ENCODE peak calls at places on chromosomes 2 and 18, in five cellular contexts. One of them, this sample, is unnamed.

GRCh38 chr2:159307942-159308341 is 21.4 kb upstream of the WDSUB1 start:
- DNase-seq in EL: no peak
- DNase-seq in stimulated activated CD4-positive, alpha-beta T cell treated with anti-CD3 and anti-CD28 coated beads, Interleukin-1b, Interleukin-23, amount 100 ng/mL, for 24 hours: no peak
- DNase-seq in T-helper 1 cell: no peak
- DNase-seq in H1: no peak
- DNase-seq in this sample: no peak

GRCh38 chr2:134782792-134783191 is 55.6 kb upstream of the ACMSD start:
- DNase-seq in EL: peak
- DNase-seq in stimulated activated CD4-positive, alpha-beta T cell treated with anti-CD3 and anti-CD28 coated beads, Interleukin-1b, Interleukin-23, amount 100 ng/mL, for 24 hours: no peak
- DNase-seq in T-helper 1 cell: no peak
- DNase-seq in H1: no peak
- DNase-seq in this sample: no peak

GRCh38 chr2:186477782-186478181 is 8.3 kb upstream of the ZC3H15 start:
- DNase-seq in EL: no peak
- DNase-seq in stimulated activated CD4-positive, alpha-beta T cell treated with anti-CD3 and anti-CD28 coated beads, Interleukin-1b, Interleukin-23, amount 100 ng/mL, for 24 hours: no peak
- DNase-seq in T-helper 1 cell: no peak
- DNase-seq in H1: no peak
- DNase-seq in this sample: no peak

GRCh38 chr18:71130351-71130750 is 841.5 kb downstream of the SOCS6 start:
- DNase-seq in EL: no peak
- DNase-seq in stimulated activated CD4-positive, alpha-beta T cell treated with anti-CD3 and anti-CD28 coated beads, Interleukin-1b, Interleukin-23, amount 100 ng/mL, for 24 hours: no peak
- DNase-seq in T-helper 1 cell: no peak
- DNase-seq in H1: no peak
- DNase-seq in this sample: no peak

GRCh38 chr2:207768891-207769596 is 662 bp downstream of the FZD5 start:
- DNase-seq in EL: no peak
- DNase-seq in stimulated activated CD4-positive, alpha-beta T cell treated with anti-CD3 and anti-CD28 coated beads, Interleukin-1b, Interleukin-23, amount 100 ng/mL, for 24 hours: no peak
- DNase-seq in T-helper 1 cell: no peak
- DNase-seq in H1: peak
- DNase-seq in this sample: peak

GRCh38 chr2:231708773-231709635 is 679 bp downstream of the PTMA start:
- DNase-seq in EL: peak
- DNase-seq in stimulated activated CD4-positive, alpha-beta T cell treated with anti-CD3 and anti-CD28 coated beads, Interleukin-1b, Interleukin-23, amount 100 ng/mL, for 24 hours: peak
- DNase-seq in T-helper 1 cell: peak
- DNase-seq in H1: peak
- DNase-seq in this sample: no peak

GRCh38 chr2:104033399-104033798 is 820.5 kb upstream of the POU3F3 start:
- DNase-seq in EL: no peak
- DNase-seq in stimulated activated CD4-positive, alpha-beta T cell treated with anti-CD3 and anti-CD28 coated beads, Interleukin-1b, Interleukin-23, amount 100 ng/mL, for 24 hours: no peak
- DNase-seq in T-helper 1 cell: no peak
- DNase-seq in H1: no peak
- DNase-seq in this sample: no peak

GRCh38 chr18:22667616-22668422 is 250.1 kb upstream of the CTAGE1 start:
- DNase-seq in EL: peak
- DNase-seq in stimulated activated CD4-positive, alpha-beta T cell treated with anti-CD3 and anti-CD28 coated beads, Interleukin-1b, Interleukin-23, amount 100 ng/mL, for 24 hours: no peak
- DNase-seq in T-helper 1 cell: no peak
- DNase-seq in H1: no peak
- DNase-seq in this sample: no peak

GRCh38 chr2:40130251-40130994 is 321.5 kb downstream of the SLC8A1 start:
- DNase-seq in EL: no peak
- DNase-seq in stimulated activated CD4-positive, alpha-beta T cell treated with anti-CD3 and anti-CD28 coated beads, Interleukin-1b, Interleukin-23, amount 100 ng/mL, for 24 hours: no peak
- DNase-seq in T-helper 1 cell: no peak
- DNase-seq in H1: no peak
- DNase-seq in this sample: no peak

GRCh38 chr2:6233932-6234331 is 541.7 kb downstream of the SOX11 start:
- DNase-seq in EL: no peak
- DNase-seq in stimulated activated CD4-positive, alpha-beta T cell treated with anti-CD3 and anti-CD28 coated beads, Interleukin-1b, Interleukin-23, amount 100 ng/mL, for 24 hours: no peak
- DNase-seq in T-helper 1 cell: no peak
- DNase-seq in H1: no peak
- DNase-seq in this sample: no peak

GRCh38 chr2:8634466-8635172 is 47.2 kb upstream of the ID2 start:
- DNase-seq in EL: no peak
- DNase-seq in stimulated activated CD4-positive, alpha-beta T cell treated with anti-CD3 and anti-CD28 coated beads, Interleukin-1b, Interleukin-23, amount 100 ng/mL, for 24 hours: no peak
- DNase-seq in T-helper 1 cell: no peak
- DNase-seq in H1: no peak
- DNase-seq in this sample: no peak